ENCODE peak calls at places on chromosomes 7 and 10, in eight cellular contexts. B is effector CD4-positive, alpha-beta T cell; K is left ventricle myocardium inferior; V is GM12865; G is B cell; S is activated effector memory CD4-positive, alpha-beta T cell treated with anti-CD3 and anti-CD28 coated beads, Interleukin-2, amount 50 U/mL, for 16 hours; A is ACHN; I is gastrocnemius medialis. C is an unnamed sample.

GRCh38 chr7:130242198-130243014 is 24.3 kb upstream of the CPA2 start:
- DNase-seq in K (peak; percentile 43), A (peak; percentile 45), V (peak; percentile 54), G (no peak), S (peak; percentile 79), B (peak; percentile 29), I (peak; percentile 33), C (no peak)

GRCh38 chr7:129489491-129489890 is 12.8 kb upstream of the SMKR1 start:
- DNase-seq in V (no peak), G (no peak), S (no peak), A (peak; percentile 54), B (no peak), I (no peak), K (no peak), C (no peak)

GRCh38 chr7:234712-235553 is 42.6 kb downstream of the FAM20C start:
- DNase-seq in V (no peak), K (peak; percentile 63), G (no peak), I (peak; percentile 82), B (no peak), A (no peak), S (no peak), C (peak; percentile 87)

GRCh38 chr7:121797283-121798037 is 75.5 kb upstream of the PTPRZ1 start:
- DNase-seq in B (no peak), V (no peak), S (no peak), I (no peak), A (no peak), G (no peak), K (no peak), C (no peak)

GRCh38 chr7:155263522-155264197 is 34.0 kb upstream of the INSIG1 start:
- DNase-seq in I (no peak), G (no peak), S (no peak), A (no peak), K (no peak), B (no peak), V (no peak), C (no peak)

GRCh38 chr10:108783897-108784296 is 1139.4 kb downstream of the XPNPEP1 start:
- DNase-seq in I (no peak), G (peak; percentile 46), K (no peak), A (peak; percentile 66), B (no peak), V (peak; percentile 83), S (no peak), C (no peak)

GRCh38 chr7:135905355-135905754 is 71.8 kb downstream of the MTPN start:
- DNase-seq in S (no peak), A (no peak), V (no peak), G (no peak), B (no peak), I (no peak), K (no peak), C (no peak)

GRCh38 chr7:143936087-143937009 is 1.3 kb downstream of the OR2F2 start:
- DNase-seq in K (no peak), G (no peak), B (no peak), S (no peak), I (no peak), V (no peak), A (no peak), C (no peak)

GRCh38 chr10:28806481-28806880 is 129.2 kb downstream of the BAMBI start:
- DNase-seq in A (no peak), G (no peak), K (no peak), I (no peak), V (no peak), S (no peak), B (no peak), C (no peak)

GRCh38 chr7:41886257-41886905 is 183.5 kb upstream of the INHBA start:
- DNase-seq in I (peak; percentile 55), G (no peak), V (no peak), K (peak; percentile 28), A (peak; percentile 87), S (no peak), B (no peak), C (peak; percentile 85)

GRCh38 chr7:29289156-29290021 is 94.8 kb downstream of the CHN2 start:
- DNase-seq in V (peak; percentile 54), A (no peak), I (peak; percentile 23), K (peak; percentile 46), G (no peak), B (no peak), S (no peak), C (no peak)

GRCh38 chr7:43649755-43650274 is 66.9 kb downstream of the STK17A start:
- DNase-seq in B (peak; percentile 64), K (no peak), A (peak; percentile 35), S (peak; percentile 84), V (peak; percentile 96), I (no peak), G (peak; percentile 90), C (no peak)

GRCh38 chr7:20330797-20331230 is at the start of gene ITGB8:
- DNase-seq in I (no peak), A (peak; percentile 66), B (no peak), S (no peak), V (peak; percentile 55), K (peak; percentile 31), G (no peak), C (no peak)

GRCh38 chr7:100588438-100588837 is 2.3 kb downstream of the FBXO24 start:
- DNase-seq in B (no peak), S (no peak), A (peak; percentile 60), I (no peak), K (no peak), V (peak; percentile 46), G (no peak), C (no peak)

GRCh38 chr10:49568235-49568634 is 29.3 kb upstream of the ERCC6 start:
- DNase-seq in S (no peak), I (no peak), V (peak; percentile 71), B (no peak), G (no peak), K (no peak), A (no peak), C (no peak)